ENCODE peak calls at places on chromosomes 16 and 17, in five cellular contexts. One of them, this sample, is unnamed.

GRCh38 chr16:66379571-66379941 is 13.1 kb downstream of the CDH5 start:
- DNase-seq in left cardiac atrium: no peak
- DNase-seq in NCI-H446: no peak
- DNase-seq in fibroblast of lung: no peak
- DNase-seq in nephron progenitor cell: no peak
- DNase-seq in this sample: no peak

GRCh38 chr17:47934856-47935255 is 6.5 kb upstream of the PNPO start:
- DNase-seq in left cardiac atrium: no peak
- DNase-seq in NCI-H446: no peak
- DNase-seq in fibroblast of lung: no peak
- DNase-seq in nephron progenitor cell: no peak
- DNase-seq in this sample: no peak

GRCh38 chr16:63217011-63217410 is 1180.8 kb upstream of the CDH8 start:
- DNase-seq in left cardiac atrium: no peak
- DNase-seq in NCI-H446: no peak
- DNase-seq in fibroblast of lung: no peak
- DNase-seq in nephron progenitor cell: no peak
- DNase-seq in this sample: no peak

GRCh38 chr17:47981462-47981861 is 10.5 kb downstream of the CDK5RAP3 start:
- DNase-seq in left cardiac atrium: no peak
- DNase-seq in NCI-H446: no peak
- DNase-seq in fibroblast of lung: no peak
- DNase-seq in nephron progenitor cell: no peak
- DNase-seq in this sample: no peak

GRCh38 chr17:32596666-32597065 is 109.9 kb downstream of the CDK5R1 start:
- DNase-seq in left cardiac atrium: no peak
- DNase-seq in NCI-H446: peak
- DNase-seq in fibroblast of lung: no peak
- DNase-seq in nephron progenitor cell: no peak
- DNase-seq in this sample: no peak

GRCh38 chr17:38727661-38728220 is 2.4 kb upstream of the CISD3 start:
- DNase-seq in left cardiac atrium: no peak
- DNase-seq in NCI-H446: no peak
- DNase-seq in fibroblast of lung: no peak
- DNase-seq in nephron progenitor cell: no peak
- DNase-seq in this sample: no peak

GRCh38 chr16:35352431-35352830 is 1893.0 kb downstream of the TP53TG3F start:
- DNase-seq in left cardiac atrium: no peak
- DNase-seq in NCI-H446: no peak
- DNase-seq in fibroblast of lung: no peak
- DNase-seq in nephron progenitor cell: no peak
- DNase-seq in this sample: no peak

GRCh38 chr17:45837603-45838002 is 7.1 kb upstream of the SPPL2C start:
- DNase-seq in left cardiac atrium: no peak
- DNase-seq in NCI-H446: no peak
- DNase-seq in fibroblast of lung: no peak
- DNase-seq in nephron progenitor cell: no peak
- DNase-seq in this sample: no peak

GRCh38 chr17:1431631-1432104 is 24.4 kb downstream of the CRK start:
- DNase-seq in left cardiac atrium: no peak
- DNase-seq in NCI-H446: no peak
- DNase-seq in fibroblast of lung: no peak
- DNase-seq in nephron progenitor cell: no peak
- DNase-seq in this sample: no peak

GRCh38 chr17:1532836-1533602 is 16.6 kb upstream of the INPP5K start:
- DNase-seq in left cardiac atrium: no peak
- DNase-seq in NCI-H446: no peak
- DNase-seq in fibroblast of lung: peak
- DNase-seq in nephron progenitor cell: no peak
- DNase-seq in this sample: peak

GRCh38 chr17:20073056-20073979 is 64.2 kb downstream of the SPECC1 start:
- DNase-seq in left cardiac atrium: peak
- DNase-seq in NCI-H446: no peak
- DNase-seq in fibroblast of lung: peak
- DNase-seq in nephron progenitor cell: no peak
- DNase-seq in this sample: peak

GRCh38 chr17:39628655-39629493 is 2.1 kb downstream of the PPP1R1B start:
- DNase-seq in left cardiac atrium: no peak
- DNase-seq in NCI-H446: no peak
- DNase-seq in fibroblast of lung: no peak
- DNase-seq in nephron progenitor cell: no peak
- DNase-seq in this sample: no peak

GRCh38 chr16:87129771-87130170 is 187.4 kb downstream of the C16orf95 start:
- DNase-seq in left cardiac atrium: no peak
- DNase-seq in NCI-H446: no peak
- DNase-seq in fibroblast of lung: no peak
- DNase-seq in nephron progenitor cell: no peak
- DNase-seq in this sample: no peak

GRCh38 chr16:19130852-19131808 is 17.4 kb downstream of the ITPRIPL2 start:
- DNase-seq in left cardiac atrium: peak
- DNase-seq in NCI-H446: no peak
- DNase-seq in fibroblast of lung: peak
- DNase-seq in nephron progenitor cell: no peak
- DNase-seq in this sample: no peak

GRCh38 chr16:85913141-85913601 is 14.2 kb downstream of the IRF8 start:
- DNase-seq in left cardiac atrium: no peak
- DNase-seq in NCI-H446: no peak
- DNase-seq in fibroblast of lung: no peak
- DNase-seq in nephron progenitor cell: no peak
- DNase-seq in this sample: no peak

GRCh38 chr17:1420163-1420562 is 20.1 kb upstream of the YWHAE start:
- DNase-seq in left cardiac atrium: no peak
- DNase-seq in NCI-H446: no peak
- DNase-seq in fibroblast of lung: no peak
- DNase-seq in nephron progenitor cell: no peak
- DNase-seq in this sample: no peak